ENCODE peak calls at places on chromosomes 4 and X, in five cellular contexts. One of them, this sample, is unnamed.
A peak's percentile ranks its signal among the peaks of the same experiment; 100 is the strongest.

GRCh38 chr4:145619639-145619996 is 433 bp downstream of the MMAA start:
- DNase-seq in GM23338: peak; percentile 58
- DNase-seq in left lung: peak; percentile 47
- DNase-seq in tibial artery: peak; percentile 47
- DNase-seq in AG04449: no peak
- DNase-seq in this sample: no peak

GRCh38 chr4:114780205-114780604 is 181.6 kb downstream of the UGT8 start:
- DNase-seq in GM23338: peak; percentile 80
- DNase-seq in left lung: no peak
- DNase-seq in tibial artery: no peak
- DNase-seq in AG04449: no peak
- DNase-seq in this sample: peak; percentile 15

GRCh38 chrX:71618303-71618721 is at the start of gene CXCR3:
- DNase-seq in GM23338: no peak
- DNase-seq in left lung: peak; percentile 50
- DNase-seq in tibial artery: no peak
- DNase-seq in AG04449: no peak
- DNase-seq in this sample: no peak

GRCh38 chrX:120316587-120317283 is 5.5 kb upstream of the TMEM255A start:
- DNase-seq in GM23338: no peak
- DNase-seq in left lung: no peak
- DNase-seq in tibial artery: no peak
- DNase-seq in AG04449: no peak
- DNase-seq in this sample: no peak

GRCh38 chr4:140726776-140727500 is 29.2 kb downstream of the TBC1D9 start:
- DNase-seq in GM23338: no peak
- DNase-seq in left lung: no peak
- DNase-seq in tibial artery: no peak
- DNase-seq in AG04449: no peak
- DNase-seq in this sample: no peak

GRCh38 chr4:7978489-7978888 is 38.8 kb upstream of the AFAP1 start:
- DNase-seq in GM23338: peak; percentile 44
- DNase-seq in left lung: peak; percentile 60
- DNase-seq in tibial artery: no peak
- DNase-seq in AG04449: no peak
- DNase-seq in this sample: no peak

GRCh38 chr4:99300934-99301333 is 10.1 kb upstream of the ADH1A start:
- DNase-seq in GM23338: no peak
- DNase-seq in left lung: peak; percentile 73
- DNase-seq in tibial artery: peak; percentile 93
- DNase-seq in AG04449: peak; percentile 87
- DNase-seq in this sample: peak; percentile 95

GRCh38 chr4:121951570-121952110 is at the start of gene TRPC3:
- DNase-seq in GM23338: peak; percentile 52
- DNase-seq in left lung: peak; percentile 32
- DNase-seq in tibial artery: no peak
- DNase-seq in AG04449: no peak
- DNase-seq in this sample: no peak

GRCh38 chr4:138669479-138670165 is 346.0 kb upstream of the NOCT start:
- DNase-seq in GM23338: no peak
- DNase-seq in left lung: no peak
- DNase-seq in tibial artery: no peak
- DNase-seq in AG04449: peak; percentile 28
- DNase-seq in this sample: peak; percentile 71

GRCh38 chrX:53688300-53688699 is 1.8 kb upstream of the HUWE1 start:
- DNase-seq in GM23338: no peak
- DNase-seq in left lung: no peak
- DNase-seq in tibial artery: no peak
- DNase-seq in AG04449: no peak
- DNase-seq in this sample: no peak

GRCh38 chr4:185424905-185425599 is 712 bp downstream of the UFSP2 start:
- DNase-seq in GM23338: no peak
- DNase-seq in left lung: no peak
- DNase-seq in tibial artery: no peak
- DNase-seq in AG04449: no peak
- DNase-seq in this sample: no peak

GRCh38 chr4:152606800-152607577 is 71.1 kb upstream of the FBXW7 start:
- DNase-seq in GM23338: peak; percentile 51
- DNase-seq in left lung: no peak
- DNase-seq in tibial artery: no peak
- DNase-seq in AG04449: no peak
- DNase-seq in this sample: no peak

GRCh38 chr4:48699470-48699869 is 80.6 kb downstream of the FRYL start:
- DNase-seq in GM23338: no peak
- DNase-seq in left lung: no peak
- DNase-seq in tibial artery: no peak
- DNase-seq in AG04449: no peak
- DNase-seq in this sample: no peak

GRCh38 chr4:23890369-23891063 is 669 bp upstream of the PPARGC1A start:
- DNase-seq in GM23338: peak; percentile 19
- DNase-seq in left lung: no peak
- DNase-seq in tibial artery: no peak
- DNase-seq in AG04449: no peak
- DNase-seq in this sample: no peak

GRCh38 chrX:150573702-150574101 is 5.3 kb downstream of the MTM1 start:
- DNase-seq in GM23338: no peak
- DNase-seq in left lung: no peak
- DNase-seq in tibial artery: no peak
- DNase-seq in AG04449: no peak
- DNase-seq in this sample: no peak

GRCh38 chrX:119698835-119699234 is 5.9 kb upstream of the SEPTIN6 start:
- DNase-seq in GM23338: peak; percentile 82
- DNase-seq in left lung: no peak
- DNase-seq in tibial artery: no peak
- DNase-seq in AG04449: no peak
- DNase-seq in this sample: no peak

DNA sequence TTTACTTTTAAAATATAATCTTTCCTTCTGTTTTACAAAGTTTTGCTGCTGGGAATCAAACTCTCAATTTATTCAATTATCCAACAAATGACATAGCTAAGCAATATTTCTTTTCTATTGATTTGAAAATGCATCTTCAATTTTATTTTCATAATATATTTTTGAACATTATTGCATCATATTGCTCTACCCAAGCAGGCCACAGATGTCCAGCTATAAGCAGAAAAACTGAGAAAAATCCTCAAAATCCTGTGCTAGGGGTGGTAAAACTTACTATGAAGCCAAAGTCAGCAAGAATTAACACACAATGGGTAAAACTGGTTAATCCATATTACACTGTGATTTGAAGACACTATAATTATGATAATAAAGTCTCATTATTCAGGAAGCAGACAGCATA is 5.0 kb downstream of the TIFA start:
- DNase-seq in GM23338: no peak
- DNase-seq in left lung: no peak
- DNase-seq in tibial artery: no peak
- DNase-seq in AG04449: no peak
- DNase-seq in this sample: no peak
- H3K4me3 ChIP-seq in GM23338: no peak overlapping the region
- H3K4me3 ChIP-seq in left lung: no peak overlapping the region
- H3K4me3 ChIP-seq in tibial artery: no peak overlapping the region
- H3K4me3 ChIP-seq in AG04449: no peak overlapping the region
- H3K4me3 ChIP-seq in this sample: no peak overlapping the region

GRCh38 chrX:132957211-132958085 is 981 bp downstream of the HS6ST2 start:
- DNase-seq in GM23338: peak; percentile 56
- DNase-seq in left lung: no peak
- DNase-seq in tibial artery: no peak
- DNase-seq in AG04449: no peak
- DNase-seq in this sample: no peak
- H3K4me3 ChIP-seq in GM23338: peak overlapping the region; percentile 63
- H3K4me3 ChIP-seq in left lung: peak overlapping the region; percentile 26
- H3K4me3 ChIP-seq in tibial artery: peak overlapping the region; percentile 56
- H3K4me3 ChIP-seq in AG04449: no peak overlapping the region
- H3K4me3 ChIP-seq in this sample: peak overlapping the region; percentile 46

GRCh38 chr4:89837385-89837995 is 529 bp upstream of the SNCA start:
- DNase-seq in GM23338: no peak
- DNase-seq in left lung: no peak
- DNase-seq in tibial artery: no peak
- DNase-seq in AG04449: no peak
- DNase-seq in this sample: no peak

GRCh38 chr4:89836897-89837384 is at the start of gene SNCA:
- DNase-seq in GM23338: peak; percentile 93
- DNase-seq in left lung: peak; percentile 73
- DNase-seq in tibial artery: peak; percentile 44
- DNase-seq in AG04449: no peak
- DNase-seq in this sample: no peak

GRCh38 chr4:89839558-89839957 is 2.6 kb upstream of the SNCA start:
- DNase-seq in GM23338: no peak
- DNase-seq in left lung: no peak
- DNase-seq in tibial artery: no peak
- DNase-seq in AG04449: no peak
- DNase-seq in this sample: no peak

GRCh38 chr4:89836031-89836777 is 757 bp downstream of the SNCA start:
- DNase-seq in GM23338: peak; percentile 61
- DNase-seq in left lung: no peak
- DNase-seq in tibial artery: no peak
- DNase-seq in AG04449: no peak
- DNase-seq in this sample: no peak

DNA sequence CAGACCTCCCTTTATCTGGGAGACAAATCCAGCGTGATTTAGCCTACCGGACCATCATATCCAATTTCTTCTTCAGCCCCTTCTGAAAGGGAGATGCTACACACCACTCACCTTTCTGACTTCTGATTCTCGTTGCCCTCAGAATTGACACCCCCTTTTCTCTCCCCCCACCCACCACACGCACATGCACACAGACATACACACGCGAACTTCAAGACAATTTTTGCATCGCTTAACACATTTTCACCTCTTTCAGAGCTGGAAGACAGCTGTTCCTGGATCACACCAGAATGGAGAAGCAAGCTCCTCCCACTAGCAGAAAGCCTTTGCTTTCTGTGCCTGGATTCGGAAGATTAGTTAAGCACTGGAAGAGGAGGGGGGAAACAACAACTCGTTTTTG is 1.0 kb upstream of the SNCA start:
- DNase-seq in GM23338: peak; percentile 47
- DNase-seq in left lung: no peak
- DNase-seq in tibial artery: no peak
- DNase-seq in AG04449: no peak
- DNase-seq in this sample: no peak
- H3K4me3 ChIP-seq in GM23338: peak overlapping the region; percentile 63
- H3K4me3 ChIP-seq in left lung: peak overlapping the region; percentile 63
- H3K4me3 ChIP-seq in tibial artery: peak overlapping the region; percentile 62
- H3K4me3 ChIP-seq in AG04449: no peak overlapping the region
- H3K4me3 ChIP-seq in this sample: peak overlapping the region; percentile 57

GRCh38 chrX:85544609-85545008 is 165.1 kb upstream of the POF1B start:
- DNase-seq in GM23338: no peak
- DNase-seq in left lung: no peak
- DNase-seq in tibial artery: no peak
- DNase-seq in AG04449: no peak
- DNase-seq in this sample: no peak
- H3K4me3 ChIP-seq in GM23338: no peak overlapping the region
- H3K4me3 ChIP-seq in left lung: no peak overlapping the region
- H3K4me3 ChIP-seq in tibial artery: no peak overlapping the region
- H3K4me3 ChIP-seq in AG04449: no peak overlapping the region
- H3K4me3 ChIP-seq in this sample: no peak overlapping the region

DNA sequence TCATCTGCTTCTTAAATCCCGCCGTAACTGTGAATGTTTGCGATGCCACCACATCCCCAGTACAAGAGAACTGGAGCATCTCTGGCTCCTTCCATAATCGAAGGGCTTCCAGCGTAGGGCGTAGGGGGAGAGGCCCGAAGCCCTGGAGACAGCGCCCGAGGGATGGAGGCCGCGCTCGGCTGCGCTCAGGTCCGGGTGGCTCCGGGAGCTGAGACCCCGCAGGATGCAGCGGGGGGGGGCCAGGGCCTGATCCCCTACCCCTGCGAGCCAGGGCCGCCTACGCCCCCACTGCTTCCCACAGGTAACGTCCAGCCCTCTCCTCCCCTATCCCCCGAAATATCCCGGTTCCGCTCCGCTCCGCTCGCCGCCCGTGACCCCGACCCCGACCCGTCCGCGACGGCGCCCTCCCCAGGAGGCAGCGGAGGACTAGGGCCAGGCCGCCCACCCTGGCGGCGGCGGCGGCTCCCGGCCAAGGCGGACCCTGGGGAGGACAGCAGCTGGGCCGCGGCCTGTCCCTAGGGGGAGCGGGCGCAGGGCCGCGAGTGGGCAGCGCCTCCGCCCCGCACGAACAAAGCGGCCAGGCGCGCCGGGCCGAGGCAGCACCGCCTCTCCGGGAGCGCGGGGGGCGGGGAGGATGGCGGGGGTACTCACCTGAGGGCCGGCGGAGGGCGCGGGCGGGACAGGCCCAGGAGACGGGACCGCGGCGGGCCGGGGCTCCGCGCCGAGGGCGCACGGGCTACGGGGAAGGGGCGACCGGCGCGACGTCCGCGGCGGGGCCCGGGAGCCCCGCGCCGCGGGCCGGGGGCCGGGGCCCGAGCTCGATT is 720 bp downstream of the WDFY3 start:
- DNase-seq in GM23338: peak; percentile 68
- DNase-seq in left lung: peak; percentile 40
- DNase-seq in tibial artery: peak; percentile 29
- DNase-seq in AG04449: no peak
- DNase-seq in this sample: no peak
- H3K4me3 ChIP-seq in GM23338: peak overlapping the region; percentile 80
- H3K4me3 ChIP-seq in left lung: peak overlapping the region; percentile 87
- H3K4me3 ChIP-seq in tibial artery: peak overlapping the region; percentile 86
- H3K4me3 ChIP-seq in AG04449: peak overlapping the region; percentile 76
- H3K4me3 ChIP-seq in this sample: peak overlapping the region; percentile 74